ENCODE peak calls at places on chromosome 13, in four cellular contexts. C, M, J and A are unnamed samples.
A peak's percentile ranks its signal among the peaks of the same experiment; 100 is the strongest.

GRCh38 chr13:112619730-112620639 is 32.0 kb upstream of the TUBGCP3 start:
- DNase-seq in C (no peak), M (peak; percentile 59), J (peak; percentile 93), A (no peak)

GRCh38 chr13:23867027-23867491 is 22.1 kb downstream of the MIPEP start:
- DNase-seq in C (no peak), M (peak; percentile 73), J (peak; percentile 85), A (no peak)

GRCh38 chr13:43787998-43788397 is 1.2 kb upstream of the ENOX1 start:
- DNase-seq in C (no peak), M (peak; percentile 39), J (peak; percentile 72), A (no peak)

GRCh38 chr13:58452123-58452623 is 820.6 kb downstream of the PCDH17 start:
- DNase-seq in C (no peak), M (peak; percentile 66), J (peak; percentile 89), A (no peak)

GRCh38 chr13:41401371-41401770 is 56.0 kb upstream of the RGCC start:
- DNase-seq in C (no peak), M (no peak), J (peak; percentile 70), A (no peak)

GRCh38 chr13:75861786-75862185 is 225.7 kb downstream of the LMO7 start:
- DNase-seq in C (no peak), M (peak; percentile 44), J (no peak), A (no peak)

GRCh38 chr13:106381083-106381482 is 154.4 kb downstream of the EFNB2 start:
- DNase-seq in C (no peak), M (peak; percentile 77), J (peak; percentile 95), A (no peak)

GRCh38 chr13:22278336-22278929 is 607.6 kb downstream of the FGF9 start:
- DNase-seq in C (no peak), M (no peak), J (peak; percentile 65), A (no peak)

GRCh38 chr13:103965506-103966243 is 899.5 kb upstream of the SLC10A2 start:
- DNase-seq in C (no peak), M (no peak), J (no peak), A (no peak)

GRCh38 chr13:99983401-99984133 is 2.0 kb downstream of the ZIC2 start:
- DNase-seq in C (no peak), M (no peak), J (peak; percentile 94), A (no peak)

GRCh38 chr13:91307887-91308286 is 39.6 kb upstream of the MIR17HG start:
- DNase-seq in C (no peak), M (no peak), J (no peak), A (no peak)

GRCh38 chr13:52695856-52696255 is 43.2 kb downstream of the SUGT1 start:
- DNase-seq in C (no peak), M (peak; percentile 42), J (no peak), A (no peak)

GRCh38 chr13:43058318-43058674 is 34.9 kb downstream of the DNAJC15 start:
- DNase-seq in C (peak; percentile 81), M (peak; percentile 69), J (peak; percentile 83), A (no peak)

GRCh38 chr13:63517376-63517775 is 2101.7 kb upstream of the PCDH20 start:
- DNase-seq in C (no peak), M (peak; percentile 69), J (no peak), A (no peak)

GRCh38 chr13:82654851-82655517 is 1227.3 kb downstream of the SLITRK1 start:
- DNase-seq in C (no peak), M (peak; percentile 67), J (no peak), A (peak; percentile 51)

GRCh38 chr13:31227870-31228269 is 28.1 kb downstream of the B3GLCT start:
- DNase-seq in C (no peak), M (no peak), J (peak; percentile 59), A (no peak)
- H3K4me3 ChIP-seq in C (no peak overlapping the region), M (no peak overlapping the region), J (no peak overlapping the region), A (no peak overlapping the region)

GRCh38 chr13:20177049-20177831 is 15.5 kb downstream of the GJB2 start:
- DNase-seq in C (no peak), M (no peak), J (no peak), A (no peak)

GRCh38 chr13:20173121-20173746 is 12.4 kb upstream of the GJA3 start:
- DNase-seq in C (no peak), M (no peak), J (no peak), A (no peak)

GRCh38 chr13:20175406-20175794 is 14.5 kb upstream of the GJA3 start:
- DNase-seq in C (no peak), M (no peak), J (no peak), A (no peak)

GRCh38 chr13:20175907-20176652 is 15.2 kb upstream of the GJA3 start:
- DNase-seq in C (no peak), M (no peak), J (no peak), A (no peak)

DNA sequence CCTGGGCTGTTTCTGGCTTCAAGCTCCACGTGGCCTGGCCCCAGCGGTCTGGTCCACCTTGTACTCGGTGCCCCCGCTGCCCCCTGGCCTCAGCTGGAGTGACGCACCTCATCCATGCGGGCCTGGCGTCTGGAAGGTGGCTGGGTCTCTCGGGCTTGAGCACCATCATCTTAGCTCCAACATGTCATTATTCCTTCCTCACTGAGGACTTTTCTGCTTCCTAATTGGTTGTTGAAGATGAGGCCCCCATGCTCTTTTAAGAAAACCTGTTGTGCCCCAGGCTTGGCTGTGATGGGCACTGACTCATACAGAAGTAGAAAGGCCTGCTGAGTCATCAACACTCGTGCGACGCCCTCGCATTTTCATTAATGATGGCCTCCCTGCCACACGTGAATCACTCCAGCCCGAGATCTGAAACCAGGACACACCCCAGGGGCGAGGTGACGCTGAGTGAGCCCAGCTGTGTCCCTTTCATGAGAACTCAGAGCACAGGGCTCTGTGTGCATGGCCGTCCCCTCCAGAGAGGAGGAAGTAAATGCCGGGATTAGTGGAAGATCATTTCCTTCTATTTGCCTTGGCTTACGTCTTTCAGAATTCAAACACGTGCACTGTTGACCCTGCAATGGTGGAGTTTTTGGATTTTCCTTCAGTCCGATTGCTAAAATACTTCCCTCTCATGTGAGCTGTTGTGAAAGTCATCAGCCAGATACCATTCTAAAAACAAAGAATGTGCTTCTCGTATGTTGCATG is 14.0 kb upstream of the GJA3 start:
- DNase-seq in C (peak; percentile 92), M (peak; percentile 94), J (peak; percentile 76), A (peak; percentile 64)
- H3K4me3 ChIP-seq in C (no peak overlapping the region), M (peak overlapping the region; percentile 7), J (no peak overlapping the region), A (peak overlapping the region; percentile 45)

DNA sequence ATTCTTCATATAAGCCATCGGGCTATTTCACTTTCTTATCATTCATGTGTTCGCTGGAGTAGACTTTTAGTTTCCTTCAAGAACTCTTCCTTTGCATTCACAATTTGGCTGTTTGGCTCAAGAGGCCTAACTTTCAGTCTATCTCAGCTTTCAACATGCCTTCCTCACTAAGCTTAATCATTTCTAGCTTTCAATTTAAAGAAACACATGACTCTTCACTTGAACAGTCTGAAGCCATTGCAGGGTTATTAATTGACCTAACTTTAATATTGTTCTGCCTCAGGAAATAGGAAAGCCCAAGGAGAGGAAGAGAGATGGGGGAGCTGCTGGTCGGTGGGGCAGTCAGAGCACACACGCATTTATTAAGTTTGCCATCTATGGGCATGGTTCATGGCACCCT is 158.1 kb downstream of the SUCLA2 start:
- DNase-seq in C (peak; percentile 18), M (no peak), J (no peak), A (no peak)
- H3K4me3 ChIP-seq in C (no peak overlapping the region), M (no peak overlapping the region), J (no peak overlapping the region), A (no peak overlapping the region)

GRCh38 chr13:113732961-113733950 is 25.8 kb upstream of the TMEM255B start:
- DNase-seq in C (no peak), M (no peak), J (no peak), A (no peak)

GRCh38 chr13:113730831-113731191 is 28.2 kb upstream of the TMEM255B start:
- DNase-seq in C (no peak), M (no peak), J (no peak), A (no peak)

GRCh38 chr13:113730145-113730750 is 28.8 kb upstream of the TMEM255B start:
- DNase-seq in C (no peak), M (no peak), J (no peak), A (no peak)

GRCh38 chr13:113732176-113732960 is 26.7 kb upstream of the TMEM255B start:
- DNase-seq in C (no peak), M (no peak), J (no peak), A (no peak)

DNA sequence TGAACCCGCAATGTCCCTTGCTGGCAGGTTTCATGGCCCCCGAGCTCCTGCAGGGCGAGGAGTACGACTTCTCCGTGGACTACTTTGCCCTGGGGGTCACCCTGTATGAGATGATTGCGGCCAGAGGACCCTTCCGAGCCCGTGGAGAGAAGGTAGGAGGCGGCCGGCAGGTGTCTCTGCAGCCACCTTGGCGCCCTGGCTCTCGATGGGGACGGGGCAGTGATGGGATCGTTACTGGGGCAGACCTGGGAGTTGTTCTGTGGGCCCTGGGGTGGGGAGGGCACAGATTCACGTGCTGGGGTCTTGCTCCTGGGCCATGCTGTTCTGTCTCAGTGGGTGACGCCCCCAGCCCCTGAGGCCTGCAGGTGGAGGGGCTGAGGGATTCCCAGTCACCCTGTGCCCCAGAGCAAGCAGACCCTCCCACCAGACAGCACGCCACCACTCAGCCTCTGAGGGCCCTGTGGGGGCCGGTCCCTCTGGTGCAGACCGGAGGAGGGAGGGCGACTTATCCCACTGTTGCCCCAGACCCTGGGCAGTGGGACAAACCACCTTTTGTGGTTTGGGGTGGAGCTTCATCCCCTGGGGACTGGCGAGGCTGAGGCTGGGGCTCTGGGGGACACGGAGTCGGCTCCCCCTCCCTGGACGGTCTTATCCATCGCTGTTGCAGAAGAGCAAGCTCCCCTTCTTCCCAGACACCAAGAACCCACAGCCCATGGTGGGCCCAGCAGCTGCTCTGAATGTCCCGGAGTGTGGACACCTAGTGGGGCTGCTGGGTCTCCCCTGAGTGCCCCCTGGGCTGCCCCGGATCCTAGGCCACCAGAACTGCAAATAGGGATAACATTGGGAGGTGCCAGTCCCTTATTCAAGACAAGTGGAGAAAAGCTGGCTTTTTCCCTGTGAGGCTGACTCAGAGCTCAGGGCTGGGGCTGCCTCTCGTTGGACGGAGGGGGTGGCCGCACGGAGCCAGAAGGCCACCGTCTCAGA is 27.5 kb upstream of the TMEM255B start:
- DNase-seq in C (no peak), M (no peak), J (no peak), A (no peak)
- H3K4me3 ChIP-seq in C (no peak overlapping the region), M (no peak overlapping the region), J (no peak overlapping the region), A (no peak overlapping the region)